ENCODE peak calls at places on chromosomes 16 and 17, in ten cellular contexts. X, J, R, L, C, O, G, U, W and F are unnamed samples.

GRCh38 chr17:29444589-29444988 is 54.4 kb downstream of the TAOK1 start:
- DNase-seq in L (peak), R (peak), C (peak), J (peak), X (peak), U (no peak), W (peak), G (no peak), O (no peak), F (peak)

GRCh38 chr16:73301984-73302383 is 254.1 kb upstream of the ZFHX3 start:
- DNase-seq in X (no peak), G (no peak), O (no peak), J (no peak), R (no peak), C (no peak), L (no peak), U (no peak), W (no peak), F (no peak)

GRCh38 chr17:66949501-66949900 is 15.0 kb upstream of the CACNG4 start:
- DNase-seq in O (no peak), C (no peak), R (no peak), W (peak), X (peak), J (no peak), G (no peak), U (no peak), L (no peak), F (peak)

GRCh38 chr17:296382-296781 is 56.2 kb downstream of the RPH3AL start:
- DNase-seq in W (no peak), C (no peak), U (peak), G (no peak), R (no peak), L (no peak), X (no peak), O (peak), J (no peak), F (no peak)

GRCh38 chr17:42687707-42688275 is 5.5 kb downstream of the CNTNAP1 start:
- DNase-seq in L (no peak), U (no peak), J (no peak), W (no peak), C (no peak), G (no peak), O (no peak), R (no peak), X (no peak), F (no peak)

GRCh38 chr17:49235896-49236295 is 5.3 kb upstream of the PHOSPHO1 start:
- DNase-seq in G (no peak), U (no peak), R (no peak), X (no peak), O (no peak), W (no peak), L (no peak), C (no peak), J (no peak), F (no peak)

GRCh38 chr16:57377080-57377841 is 5.0 kb downstream of the CX3CL1 start:
- DNase-seq in C (peak), W (no peak), L (peak), R (no peak), U (no peak), G (no peak), J (peak), O (no peak), X (peak), F (peak)

GRCh38 chr17:34633351-34633750 is 54.0 kb downstream of the TMEM132E start:
- DNase-seq in L (no peak), X (no peak), J (no peak), W (no peak), C (no peak), U (no peak), R (no peak), G (no peak), O (no peak), F (no peak)

GRCh38 chr17:48219605-48220004 is 112.0 kb downstream of the SNX11 start:
- DNase-seq in C (no peak), W (no peak), O (no peak), L (no peak), J (no peak), U (no peak), X (no peak), G (no peak), R (no peak), F (no peak)

GRCh38 chr17:41553176-41553575 is 18.7 kb downstream of the KRT9 start:
- DNase-seq in J (no peak), X (no peak), U (no peak), W (peak), R (no peak), C (no peak), L (no peak), O (no peak), G (no peak), F (peak)

GRCh38 chr16:29862884-29863668 is at the start of gene CDIPT:
- DNase-seq in L (peak), C (peak), O (peak), G (peak), J (peak), R (peak), W (peak), U (peak), X (peak), F (peak)

GRCh38 chr16:65032397-65032796 is 89.5 kb downstream of the CDH11 start:
- DNase-seq in U (no peak), G (no peak), O (no peak), W (no peak), R (no peak), X (no peak), L (no peak), C (no peak), J (no peak), F (no peak)

GRCh38 chr16:58088116-58088515 is 41.1 kb downstream of the CFAP20 start:
- DNase-seq in J (no peak), U (no peak), L (no peak), R (no peak), O (no peak), X (no peak), G (no peak), W (no peak), C (no peak), F (no peak)

GRCh38 chr17:35289222-35289621 is 46.4 kb downstream of the SLFN5 start:
- DNase-seq in U (no peak), O (no peak), R (no peak), W (no peak), L (no peak), X (no peak), G (no peak), J (no peak), C (no peak), F (no peak)

GRCh38 chr17:30091166-30091670 is 25.4 kb upstream of the NSRP1 start:
- DNase-seq in C (peak), O (no peak), G (no peak), R (peak), U (no peak), W (no peak), J (no peak), X (no peak), L (no peak), F (no peak)

GRCh38 chr16:12646490-12647274 is 157.0 kb downstream of the CPPED1 start:
- DNase-seq in R (peak), X (no peak), L (no peak), J (peak), G (no peak), W (peak), C (no peak), U (no peak), O (no peak), F (no peak)

GRCh38 chr17:1122681-1123396 is 56.9 kb downstream of the ABR start:
- DNase-seq in C (peak), X (peak), R (peak), W (peak), J (peak), G (peak), O (peak), U (peak), L (peak), F (peak)

GRCh38 chr16:637081-638018 is 1.2 kb upstream of the METTL26 start:
- DNase-seq in C (peak), L (peak), O (peak), X (peak), W (no peak), U (peak), G (peak), R (peak), J (peak), F (peak)

GRCh38 chr16:11359370-11359769 is 14.1 kb downstream of the RMI2 start:
- DNase-seq in G (no peak), X (peak), J (peak), C (no peak), O (peak), R (no peak), W (peak), U (no peak), L (peak), F (peak)

GRCh38 chr16:72298947-72299346 is 127.0 kb upstream of the PMFBP1 start:
- DNase-seq in X (no peak), U (no peak), W (no peak), L (no peak), J (no peak), C (no peak), R (no peak), G (no peak), O (no peak), F (no peak)

GRCh38 chr16:49970818-49971431 is 54.1 kb upstream of the CNEP1R1 start:
- DNase-seq in J (no peak), R (no peak), O (no peak), L (no peak), U (no peak), X (no peak), C (no peak), W (no peak), G (no peak), F (no peak)

GRCh38 chr16:88566158-88566557 is 4.0 kb upstream of the ZC3H18 start:
- DNase-seq in J (peak), R (peak), W (peak), G (no peak), L (no peak), U (no peak), O (no peak), C (peak), X (no peak), F (peak)

GRCh38 chr17:58605470-58605869 is 86.4 kb downstream of the TEX14 start:
- DNase-seq in R (no peak), C (no peak), L (no peak), J (no peak), U (no peak), O (no peak), W (no peak), G (no peak), X (no peak), F (no peak)

GRCh38 chr17:79515646-79516604 is 94.9 kb downstream of the RBFOX3 start:
- DNase-seq in J (no peak), O (no peak), R (peak), X (no peak), U (no peak), C (no peak), G (no peak), W (no peak), L (no peak), F (no peak)

GRCh38 chr17:40323731-40324650 is 15.0 kb downstream of the RARA start:
- DNase-seq in L (no peak), C (peak), W (no peak), G (no peak), O (peak), X (peak), U (peak), R (peak), J (no peak), F (no peak)

GRCh38 chr16:7185689-7186088 is 147.0 kb upstream of the RBFOX1 start:
- DNase-seq in L (no peak), W (no peak), R (no peak), J (no peak), O (no peak), U (no peak), G (no peak), X (peak), C (no peak), F (peak)

GRCh38 chr17:72381597-72382397 is 261.0 kb downstream of the SOX9 start:
- DNase-seq in R (no peak), L (no peak), O (no peak), X (peak), W (no peak), G (no peak), U (no peak), J (no peak), C (peak), F (no peak)

GRCh38 chr16:21184834-21185233 is 26.4 kb downstream of the LDAF1 start:
- DNase-seq in W (no peak), C (no peak), G (no peak), U (no peak), L (no peak), O (no peak), X (no peak), R (no peak), J (no peak), F (peak)

GRCh38 chr17:80750263-80750662 is 205.6 kb downstream of the RPTOR start:
- DNase-seq in U (no peak), G (no peak), R (no peak), O (no peak), C (no peak), J (no peak), X (no peak), W (no peak), L (no peak), F (no peak)

GRCh38 chr17:55846745-55847144 is 95.9 kb downstream of the PCTP start:
- DNase-seq in U (no peak), C (no peak), W (no peak), G (no peak), O (no peak), R (no peak), J (no peak), X (no peak), L (no peak), F (no peak)

GRCh38 chr17:47966079-47966519 is 4.8 kb upstream of the CDK5RAP3 start:
- DNase-seq in L (no peak), R (peak), O (peak), X (peak), C (no peak), U (no peak), G (no peak), J (no peak), W (no peak), F (no peak)

GRCh38 chr17:40484285-40484972 is 17.0 kb downstream of the TNS4 start:
- DNase-seq in L (no peak), G (no peak), C (no peak), J (no peak), R (no peak), U (no peak), X (no peak), W (no peak), O (no peak), F (peak)

GRCh38 chr16:10827691-10828341 is 9.2 kb upstream of the TVP23A start:
- DNase-seq in J (peak), G (peak), R (peak), X (peak), U (peak), W (peak), C (peak), L (peak), O (peak), F (peak)

GRCh38 chr17:82568997-82569393 is 49.5 kb downstream of the FOXK2 start:
- DNase-seq in W (no peak), X (no peak), O (no peak), U (no peak), C (peak), J (peak), L (no peak), G (no peak), R (peak), F (no peak)

GRCh38 chr16:17173134-17173729 is 297.5 kb downstream of the XYLT1 start:
- DNase-seq in O (peak), X (no peak), L (peak), J (peak), G (peak), W (peak), C (peak), U (peak), R (peak), F (no peak)

GRCh38 chr17:17175917-17176316 is 30.2 kb downstream of the PLD6 start:
- DNase-seq in L (no peak), O (no peak), R (no peak), W (no peak), C (no peak), G (no peak), U (peak), J (no peak), X (no peak), F (no peak)

DNA sequence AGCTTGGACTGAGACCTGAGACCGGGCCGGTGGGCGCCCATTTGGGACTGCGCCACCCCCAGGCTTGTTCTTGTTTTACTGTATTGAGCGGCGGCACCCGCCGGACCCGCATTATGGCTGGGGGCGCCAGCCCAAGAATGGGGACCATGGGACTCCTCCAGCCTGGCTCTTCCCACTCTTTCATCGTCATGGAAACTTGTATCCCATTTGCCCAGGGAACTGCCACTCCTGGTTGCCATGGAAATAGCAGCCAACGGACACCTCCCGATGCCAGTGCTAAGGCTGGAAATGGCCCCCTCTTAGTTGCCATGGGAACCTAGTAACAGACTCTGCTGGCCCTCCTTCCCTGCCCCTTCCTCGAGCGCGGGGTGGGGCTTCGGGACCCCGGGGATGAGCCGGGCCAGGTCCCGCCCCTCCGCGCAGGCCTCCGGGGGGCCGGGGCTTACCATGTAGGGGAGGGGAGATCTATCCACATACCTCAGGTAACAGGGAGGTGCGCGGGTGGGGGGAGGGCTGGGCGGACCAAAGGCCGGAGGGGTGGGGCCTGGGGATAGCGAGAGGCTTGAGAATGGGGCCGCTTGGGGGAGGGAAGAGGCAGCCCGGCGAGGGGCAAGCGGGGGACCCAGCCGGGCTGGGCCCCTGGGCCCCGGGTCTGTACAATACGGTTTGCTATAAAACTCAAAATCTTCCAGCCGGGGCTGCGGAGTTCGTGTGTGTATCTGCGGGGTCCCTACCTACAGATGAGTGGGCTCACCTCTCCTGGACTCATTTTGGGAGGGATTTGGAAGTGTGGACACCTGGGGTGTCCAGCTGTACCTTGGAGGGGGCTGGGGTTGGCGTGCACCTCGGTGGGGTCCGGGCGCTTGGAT is 547 bp upstream of the ORAI3 start:
- DNase-seq in X (peak), C (peak), W (peak), O (peak), G (peak), R (peak), U (peak), J (peak), L (peak), F (peak)
- TF ChIP-seq CTCF in X (no peak), C (no peak), W (peak), O (no peak), G (no peak), R (no peak), U (no peak), J (no peak), L (no peak), F (no peak)

DNA sequence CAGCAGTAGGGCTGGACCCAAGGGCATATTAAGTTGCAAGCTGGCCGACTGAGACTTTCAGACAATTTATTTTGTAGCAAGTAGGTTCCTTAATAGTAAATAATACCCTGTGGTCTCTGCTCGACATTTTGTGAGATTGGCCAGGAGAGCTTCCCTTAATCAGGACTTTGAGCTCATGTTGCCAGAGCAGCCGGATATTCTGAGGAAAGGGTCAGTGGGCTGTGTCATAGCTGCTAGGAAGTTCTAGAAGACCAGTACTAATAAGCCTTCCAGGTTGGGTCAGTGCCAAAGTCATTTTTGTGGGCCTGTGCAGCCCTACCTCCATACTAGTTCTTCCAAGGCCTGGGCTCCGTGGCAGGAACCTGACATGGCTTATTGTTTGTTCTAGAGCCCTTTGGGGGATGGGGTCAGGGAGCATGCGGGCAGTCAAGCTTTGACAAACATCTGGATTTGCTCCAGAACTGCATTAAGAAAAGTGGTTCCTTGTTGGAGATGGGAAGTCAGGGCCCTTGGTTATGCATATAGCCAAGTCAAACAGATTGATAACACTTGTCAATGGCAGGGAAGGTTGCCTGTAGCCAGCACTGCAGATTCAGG is 7.5 kb downstream of the ALKBH5 start:
- DNase-seq in O (peak), C (peak), J (peak), L (no peak), R (peak), W (no peak), U (no peak), G (no peak), X (no peak), F (no peak)
- TF ChIP-seq CTCF in O (no peak), C (no peak), J (no peak), L (no peak), R (no peak), W (no peak), U (no peak), G (no peak), X (no peak), F (no peak)

GRCh38 chr16:67608367-67608766 is 36.6 kb upstream of the CARMIL2 start:
- DNase-seq in C (no peak), W (no peak), X (no peak), O (no peak), U (no peak), J (no peak), R (no peak), L (no peak), G (no peak), F (no peak)

GRCh38 chr16:67613808-67614207 is 31.1 kb upstream of the CARMIL2 start:
- DNase-seq in W (no peak), U (no peak), O (no peak), L (no peak), C (no peak), R (no peak), X (peak), G (no peak), J (no peak), F (peak)
- TF ChIP-seq CTCF in W (peak), U (no peak), O (no peak), L (no peak), C (no peak), R (no peak), X (peak), G (no peak), J (peak), F (no peak)

GRCh38 chr16:53495325-53495724 is 7.7 kb downstream of the AKTIP start:
- DNase-seq in O (no peak), X (no peak), R (no peak), C (no peak), J (no peak), W (no peak), G (no peak), U (no peak), L (no peak), F (no peak)
- TF ChIP-seq CTCF in O (no peak), X (peak), R (peak), C (no peak), J (peak), W (peak), G (no peak), U (no peak), L (no peak), F (peak)

GRCh38 chr16:4474192-4474961 is at the start of gene NMRAL1:
- DNase-seq in R (peak), G (peak), C (peak), L (peak), J (peak), W (peak), U (peak), O (peak), X (peak), F (peak)

GRCh38 chr16:4481965-4482364 is 5.8 kb downstream of the HMOX2 start:
- DNase-seq in R (no peak), L (no peak), X (no peak), W (no peak), J (no peak), U (no peak), C (no peak), O (no peak), G (no peak), F (no peak)

GRCh38 chr16:4475880-4476790 is at the start of gene HMOX2:
- DNase-seq in U (peak), J (peak), R (peak), C (peak), O (peak), X (peak), G (peak), W (peak), L (peak), F (peak)

GRCh38 chr16:4481526-4481925 is 5.3 kb downstream of the HMOX2 start:
- DNase-seq in U (no peak), L (no peak), G (no peak), X (no peak), C (no peak), W (no peak), R (no peak), J (no peak), O (no peak), F (no peak)

GRCh38 chr16:4477966-4478365 is 1.8 kb downstream of the HMOX2 start:
- DNase-seq in W (peak), X (peak), C (peak), O (no peak), J (peak), L (peak), U (no peak), G (no peak), R (peak), F (peak)
- TF ChIP-seq CTCF in W (peak), X (peak), C (peak), O (no peak), J (peak), L (no peak), U (no peak), G (no peak), R (peak), F (peak)